ENCODE peak calls at places on chromosomes 4 and X, in nine cellular contexts. Q is sciatic nerve; G is activated CD4-positive, CD25-positive, alpha-beta regulatory T cell; X is effector memory CD4-positive, alpha-beta T cell; I is mesenchymal stem cell; N is T follicular helper cell; D is stimulated activated CD4-positive, alpha-beta T cell treated with anti-CD3 and anti-CD28 coated beads, Interleukin-1b, Interleukin-23, amount 100 ng/mL, for 48 hours; K is astrocyte of the spinal cord; A is left kidney. W is an unnamed sample.

GRCh38 chr4:90845777-90846176 is 718.6 kb downstream of the CCSER1 start:
- DNase-seq in A (no peak), K (peak), D (no peak), X (no peak), N (no peak), G (no peak), Q (no peak), I (peak), W (no peak)

GRCh38 chr4:107951551-107951950 is 20.2 kb downstream of the CYP2U1 start:
- DNase-seq in K (peak), I (peak), D (no peak), N (no peak), X (no peak), A (no peak), G (no peak), Q (no peak), W (no peak)

GRCh38 chrX:123830309-123830708 is 29.5 kb upstream of the XIAP start:
- DNase-seq in D (peak), Q (no peak), K (peak), N (no peak), X (no peak), G (no peak), A (peak), I (no peak), W (no peak)

GRCh38 chr4:110247591-110247990 is 49.2 kb upstream of the ELOVL6 start:
- DNase-seq in D (no peak), I (no peak), Q (no peak), A (no peak), N (no peak), G (no peak), K (no peak), X (no peak), W (no peak)

GRCh38 chrX:145609951-145610511 is 207.6 kb upstream of the SLITRK2 start:
- DNase-seq in Q (no peak), D (no peak), I (peak), X (no peak), A (no peak), N (no peak), G (no peak), K (peak), W (no peak)

GRCh38 chr4:123750044-123750443 is 353.4 kb downstream of the SPRY1 start:
- DNase-seq in I (no peak), Q (no peak), K (peak), A (peak), D (no peak), X (no peak), G (no peak), N (no peak), W (no peak)

GRCh38 chrX:97096385-97096784 is 212.7 kb downstream of the RPA4 start:
- DNase-seq in K (no peak), D (no peak), A (no peak), X (no peak), G (no peak), N (no peak), Q (no peak), I (no peak), W (no peak)

GRCh38 chrX:71911023-71911730 is 532 bp downstream of the NHSL2 start:
- DNase-seq in I (peak), X (no peak), G (peak), D (peak), Q (peak), K (no peak), A (peak), N (no peak), W (no peak)